ENCODE peak calls at places on chromosomes 7 and 10, in five cellular contexts. E is sigmoid colon, J is mammary epithelial cell, I is pancreas, S is fibroblast of villous mesenchyme. G is an unnamed sample.

GRCh38 chr7:40382145-40382544 is 247.3 kb downstream of the SUGCT start:
- DNase-seq in E (no peak), J (no peak), I (no peak), S (no peak), G (peak)

GRCh38 chr10:44786451-44786850 is 124.7 kb upstream of the TMEM72 start:
- DNase-seq in E (no peak), J (no peak), I (no peak), S (peak), G (peak)

GRCh38 chr7:149291036-149291835 is 29.2 kb downstream of the ZNF783 start:
- DNase-seq in E (no peak), J (no peak), I (no peak), S (no peak), G (no peak)

GRCh38 chr10:12980080-12980656 is 21.3 kb downstream of the CCDC3 start:
- DNase-seq in E (no peak), J (no peak), I (no peak), S (no peak), G (no peak)

GRCh38 chr7:26686448-26686981 is 177.9 kb downstream of the SKAP2 start:
- DNase-seq in E (peak), J (peak), I (peak), S (peak), G (peak)

GRCh38 chr7:100826546-100827329 is 585 bp downstream of the EPHB4 start:
- DNase-seq in E (no peak), J (peak), I (no peak), S (no peak), G (no peak)

GRCh38 chr7:128831178-128831993 is 1.2 kb downstream of the FLNC start:
- DNase-seq in E (peak), J (no peak), I (peak), S (peak), G (peak)

GRCh38 chr10:104059364-104059763 is 26.3 kb downstream of the COL17A1 start:
- DNase-seq in E (no peak), J (no peak), I (no peak), S (no peak), G (no peak)

GRCh38 chr10:86286591-86287421 is 79.8 kb downstream of the GRID1 start:
- DNase-seq in E (peak), J (no peak), I (no peak), S (no peak), G (no peak)

GRCh38 chr10:89382757-89383156 is 4.9 kb downstream of the IFIT1B start:
- DNase-seq in E (no peak), J (peak), I (no peak), S (no peak), G (no peak)

GRCh38 chr10:108911814-108912541 is 1011.3 kb downstream of the XPNPEP1 start:
- DNase-seq in E (peak), J (peak), I (peak), S (peak), G (peak)

GRCh38 chr7:134355925-134356324 is 39.2 kb upstream of the SLC35B4 start:
- DNase-seq in E (no peak), J (peak), I (no peak), S (peak), G (peak)

GRCh38 chr10:123896217-123896927 is 4.8 kb upstream of the CPXM2 start:
- DNase-seq in E (no peak), J (no peak), I (no peak), S (peak), G (peak)

GRCh38 chr10:77641788-77642397 is 4.3 kb upstream of the KCNMA1 start:
- DNase-seq in E (peak), J (peak), I (no peak), S (peak), G (peak)

GRCh38 chr7:18843979-18844378 is 273.5 kb downstream of the TWIST1 start:
- DNase-seq in E (no peak), J (no peak), I (no peak), S (no peak), G (no peak)

GRCh38 chr7:108529341-108529740 is 3.4 kb upstream of the PNPLA8 start:
- DNase-seq in E (no peak), J (no peak), I (no peak), S (no peak), G (no peak)

GRCh38 chr10:126140746-126141273 is 244.4 kb downstream of the FANK1 start:
- DNase-seq in E (no peak), J (no peak), I (no peak), S (no peak), G (no peak)

GRCh38 chr10:110311357-110311949 is 6.7 kb upstream of the SMNDC1 start:
- DNase-seq in E (no peak), J (peak), I (no peak), S (peak), G (peak)

GRCh38 chr7:768881-769504 is 41.9 kb upstream of the PRKAR1B start:
- DNase-seq in E (peak), J (no peak), I (peak), S (peak), G (peak)

GRCh38 chr7:92717982-92718716 is 118.2 kb downstream of the CDK6 start:
- DNase-seq in E (peak), J (peak), I (peak), S (peak), G (peak)
- H3K4me3 ChIP-seq in E (peak), J (peak), I (peak), S (peak), G (no peak)

DNA sequence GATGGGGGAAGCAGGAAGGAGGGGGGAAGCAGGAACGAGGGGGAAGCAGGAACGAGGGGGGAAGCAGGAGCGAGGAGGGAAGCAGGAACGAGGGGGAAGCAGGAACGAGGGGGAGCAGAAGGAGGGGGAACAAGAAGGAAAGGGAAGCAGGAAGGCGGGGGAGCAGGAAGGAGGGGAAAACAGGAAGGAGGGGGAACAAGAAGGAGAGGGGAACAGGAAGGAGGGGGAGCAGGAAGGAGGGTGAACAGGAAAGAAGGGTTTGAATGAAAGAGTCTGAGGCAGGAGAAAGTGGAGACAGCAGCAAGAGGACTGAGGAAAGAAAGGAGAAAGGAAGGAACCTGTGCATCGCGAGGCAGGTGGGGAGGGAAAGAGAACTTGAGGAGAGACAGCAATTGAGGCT is 256.6 kb downstream of the PTEN start:
- DNase-seq in E (no peak), J (no peak), I (no peak), S (no peak), G (no peak)
- H3K4me3 ChIP-seq in E (no peak), J (no peak), I (no peak), S (no peak), G (no peak)

GRCh38 chr10:62390497-62391176 is 16.5 kb downstream of the ZNF365 start:
- DNase-seq in E (no peak), J (no peak), I (no peak), S (no peak), G (no peak)
- H3K4me3 ChIP-seq in E (no peak), J (no peak), I (no peak), S (no peak), G (no peak)

DNA sequence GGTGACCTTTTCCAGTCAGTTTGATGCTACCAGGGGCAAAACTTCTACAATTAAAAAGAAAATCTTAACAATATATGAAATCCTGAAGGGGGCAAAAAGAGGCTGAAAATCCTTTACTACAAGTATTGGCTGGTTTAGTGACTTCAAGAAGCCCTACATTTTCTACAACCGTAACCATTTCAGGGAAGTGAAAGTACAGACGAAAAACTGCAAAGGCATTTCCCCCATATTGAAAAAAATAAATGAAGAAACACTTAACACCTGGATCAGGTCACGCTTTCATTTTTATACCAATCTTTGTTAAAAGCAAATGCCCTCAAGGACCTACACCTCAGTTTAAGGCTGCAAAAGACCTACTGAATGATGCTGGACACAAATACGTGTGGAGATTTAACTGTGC is 38.6 kb downstream of the IL6 start:
- DNase-seq in E (no peak), J (no peak), I (no peak), S (no peak), G (no peak)
- H3K4me3 ChIP-seq in E (no peak), J (no peak), I (no peak), S (no peak), G (no peak)

GRCh38 chr10:101225846-101226361 is 3.4 kb downstream of the LBX1 start:
- DNase-seq in E (no peak), J (no peak), I (no peak), S (no peak), G (no peak)

GRCh38 chr10:101223274-101224059 is 5.8 kb downstream of the LBX1 start:
- DNase-seq in E (no peak), J (no peak), I (no peak), S (no peak), G (no peak)

GRCh38 chr10:101226506-101226887 is 2.8 kb downstream of the LBX1 start:
- DNase-seq in E (no peak), J (no peak), I (no peak), S (no peak), G (no peak)

GRCh38 chr10:101224060-101224909 is 5.0 kb downstream of the LBX1 start:
- DNase-seq in E (no peak), J (no peak), I (no peak), S (no peak), G (no peak)

GRCh38 chr10:101224910-101225823 is 4.1 kb downstream of the LBX1 start:
- DNase-seq in E (no peak), J (no peak), I (no peak), S (no peak), G (no peak)
- H3K4me3 ChIP-seq in E (peak), J (peak), I (peak), S (no peak), G (no peak)

GRCh38 chr7:2109251-2109935 is 123.4 kb downstream of the MAD1L1 start:
- DNase-seq in E (no peak), J (no peak), I (no peak), S (no peak), G (no peak)

GRCh38 chr7:2111568-2111967 is 121.2 kb downstream of the MAD1L1 start:
- DNase-seq in E (no peak), J (no peak), I (no peak), S (no peak), G (no peak)

GRCh38 chr7:2109936-2110585 is 122.7 kb downstream of the MAD1L1 start:
- DNase-seq in E (no peak), J (peak), I (no peak), S (peak), G (peak)

GRCh38 chr7:2112261-2113203 is 120.2 kb downstream of the MAD1L1 start:
- DNase-seq in E (no peak), J (no peak), I (no peak), S (no peak), G (no peak)

GRCh38 chr7:2110586-2111396 is 122.0 kb downstream of the MAD1L1 start:
- DNase-seq in E (no peak), J (no peak), I (no peak), S (no peak), G (peak)
- H3K4me3 ChIP-seq in E (peak), J (no peak), I (no peak), S (no peak), G (no peak)

GRCh38 chr7:42240416-42240815 is 3.4 kb upstream of the GLI3 start:
- DNase-seq in E (no peak), J (no peak), I (no peak), S (no peak), G (peak)

GRCh38 chr7:42237162-42237821 is at the start of gene GLI3:
- DNase-seq in E (peak), J (peak), I (peak), S (peak), G (peak)

GRCh38 chr7:42237891-42238531 is 1.0 kb upstream of the GLI3 start:
- DNase-seq in E (peak), J (no peak), I (no peak), S (peak), G (peak)

GRCh38 chr7:42236266-42237161 is 495 bp downstream of the GLI3 start:
- DNase-seq in E (peak), J (peak), I (peak), S (peak), G (peak)

DNA sequence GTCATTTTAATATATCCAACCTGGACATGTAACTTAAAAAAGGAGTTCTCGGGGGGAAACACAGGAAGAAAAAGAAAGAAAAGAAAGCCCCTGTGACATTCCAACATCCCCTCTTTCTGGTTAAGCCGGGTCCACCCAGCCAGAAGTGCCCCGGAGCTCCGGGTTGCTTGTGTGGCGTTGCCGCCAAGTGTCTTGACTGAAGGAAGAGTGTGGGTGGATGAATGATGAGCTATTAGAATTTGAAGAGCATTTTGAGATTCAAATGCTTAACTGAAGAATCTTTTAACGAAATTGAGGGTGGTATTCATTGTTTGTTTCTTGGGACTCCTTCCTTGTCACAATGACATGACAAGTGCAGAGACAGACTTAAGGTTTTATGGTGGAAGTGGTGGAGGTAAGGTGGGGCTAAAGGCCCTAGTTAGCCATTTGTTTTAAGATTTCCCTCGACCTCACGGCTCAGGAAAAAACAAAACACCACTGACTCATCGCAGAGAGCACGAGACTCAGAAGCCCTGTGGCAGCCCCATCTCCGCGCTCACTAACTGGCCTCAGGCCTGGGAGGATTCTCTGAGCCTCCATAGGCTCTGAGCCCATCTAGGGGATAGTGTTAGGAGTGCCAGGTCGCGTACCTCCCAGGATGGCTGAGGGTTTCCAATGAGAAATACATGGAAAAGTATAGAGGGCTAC is 1.8 kb upstream of the GLI3 start:
- DNase-seq in E (peak), J (peak), I (no peak), S (peak), G (peak)
- H3K4me3 ChIP-seq in E (peak), J (no peak), I (no peak), S (no peak), G (no peak)

DNA sequence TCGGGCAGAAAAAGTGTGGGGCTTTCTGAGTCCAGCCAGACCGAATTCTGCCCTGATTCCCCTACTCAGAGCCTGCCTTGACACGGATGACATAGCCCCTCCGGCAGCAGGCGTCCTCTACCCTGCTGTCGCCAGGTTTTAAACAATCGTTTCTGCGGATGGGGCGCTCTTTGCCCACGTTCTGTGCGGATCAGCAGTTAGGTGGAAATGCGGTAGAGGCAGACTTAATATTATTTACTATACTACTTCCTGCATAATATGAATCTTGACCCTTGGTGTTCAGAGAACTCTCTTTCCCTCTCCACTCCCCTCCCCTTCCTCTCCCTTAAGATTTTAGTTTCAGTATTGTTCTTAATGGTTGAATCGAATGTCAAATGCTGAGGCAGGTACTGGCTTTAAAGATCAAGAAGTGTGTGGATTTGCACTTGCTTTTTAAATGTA is 2.4 kb downstream of the GATA3 start:
- DNase-seq in E (no peak), J (peak), I (no peak), S (no peak), G (no peak)
- H3K4me3 ChIP-seq in E (no peak), J (peak), I (no peak), S (no peak), G (no peak)

GRCh38 chr7:44242091-44242490 is 41.3 kb downstream of the YKT6 start:
- DNase-seq in E (no peak), J (no peak), I (no peak), S (no peak), G (no peak)

GRCh38 chr7:44240983-44241510 is 40.3 kb downstream of the YKT6 start:
- DNase-seq in E (peak), J (peak), I (peak), S (peak), G (peak)

GRCh38 chr7:44239361-44239760 is 38.6 kb downstream of the YKT6 start:
- DNase-seq in E (no peak), J (no peak), I (no peak), S (no peak), G (no peak)

GRCh38 chr7:44238116-44238695 is 37.4 kb downstream of the YKT6 start:
- DNase-seq in E (no peak), J (no peak), I (no peak), S (no peak), G (no peak)

DNA sequence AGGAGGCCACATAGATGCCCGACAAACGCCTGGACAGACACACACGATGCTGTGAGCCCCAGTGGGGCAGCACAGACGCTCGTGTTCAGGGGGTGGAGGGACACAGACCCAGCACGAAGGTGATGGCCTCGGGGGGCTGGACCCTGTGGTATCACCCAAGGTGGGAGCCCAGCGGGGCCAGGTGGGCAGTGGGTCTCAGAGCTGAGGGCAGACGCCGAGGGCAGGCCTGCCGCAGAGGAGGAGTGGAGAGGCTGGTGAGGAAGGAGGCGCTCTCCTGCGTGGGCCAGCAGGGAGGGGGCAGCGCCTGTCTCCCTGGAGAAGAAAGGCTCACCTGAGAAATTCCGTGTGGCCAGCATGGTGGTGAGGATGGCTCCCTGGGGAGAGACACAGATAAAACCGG is 39.6 kb downstream of the YKT6 start:
- DNase-seq in E (no peak), J (no peak), I (no peak), S (no peak), G (no peak)
- H3K4me3 ChIP-seq in E (no peak), J (no peak), I (no peak), S (no peak), G (no peak)

G was measured in fibroblast of mammary gland.